ENCODE peak calls at places on chromosomes 11 and 22, in four cellular contexts. One of them, this sample, is unnamed.

GRCh38 chr11:114291381-114291780 is 4.8 kb upstream of the NNMT start:
- DNase-seq in SK-N-SH: no peak
- DNase-seq in AG04450: peak; percentile 49
- DNase-seq in foreskin fibroblast: no peak
- DNase-seq in this sample: no peak

GRCh38 chr11:71251761-71252433 is 480 bp downstream of the SHANK2 start:
- DNase-seq in foreskin fibroblast: peak; percentile 30
- DNase-seq in AG04450: no peak
- DNase-seq in SK-N-SH: peak; percentile 92
- DNase-seq in this sample: no peak

GRCh38 chr11:72575533-72576170 is 98.6 kb downstream of the PDE2A start:
- DNase-seq in foreskin fibroblast: no peak
- DNase-seq in AG04450: no peak
- DNase-seq in SK-N-SH: no peak
- DNase-seq in this sample: peak; percentile 57

GRCh38 chr22:30969532-30970355 is 679 bp downstream of the TUG1 start:
- DNase-seq in AG04450: no peak
- DNase-seq in foreskin fibroblast: peak; percentile 61
- DNase-seq in SK-N-SH: no peak
- DNase-seq in this sample: no peak

GRCh38 chr22:23225724-23226496 is 45.6 kb downstream of the BCR start:
- DNase-seq in SK-N-SH: no peak
- DNase-seq in AG04450: no peak
- DNase-seq in foreskin fibroblast: peak; percentile 50
- DNase-seq in this sample: no peak

GRCh38 chr11:46615756-46616155 is 1.3 kb downstream of the HARBI1 start:
- DNase-seq in AG04450: no peak
- DNase-seq in SK-N-SH: no peak
- DNase-seq in foreskin fibroblast: peak; percentile 57
- DNase-seq in this sample: no peak

GRCh38 chr11:18282626-18283025 is 16.6 kb downstream of the SAA1 start:
- DNase-seq in foreskin fibroblast: no peak
- DNase-seq in AG04450: no peak
- DNase-seq in SK-N-SH: no peak
- DNase-seq in this sample: no peak

GRCh38 chr11:2459016-2459725 is 14.4 kb downstream of the KCNQ1 start:
- DNase-seq in SK-N-SH: peak; percentile 26
- DNase-seq in AG04450: no peak
- DNase-seq in foreskin fibroblast: no peak
- DNase-seq in this sample: peak; percentile 60

GRCh38 chr22:26906464-26906863 is 249.1 kb downstream of the MIAT start:
- DNase-seq in SK-N-SH: no peak
- DNase-seq in foreskin fibroblast: no peak
- DNase-seq in AG04450: no peak
- DNase-seq in this sample: no peak

GRCh38 chr11:86641537-86642270 is 30.7 kb downstream of the ME3 start:
- DNase-seq in foreskin fibroblast: no peak
- DNase-seq in SK-N-SH: no peak
- DNase-seq in AG04450: no peak
- DNase-seq in this sample: no peak

GRCh38 chr11:99739464-99740089 is 718.8 kb downstream of the CNTN5 start:
- DNase-seq in foreskin fibroblast: no peak
- DNase-seq in AG04450: peak; percentile 3
- DNase-seq in SK-N-SH: peak; percentile 51
- DNase-seq in this sample: no peak

GRCh38 chr11:518463-519202 is 11.6 kb upstream of the RNH1 start:
- DNase-seq in AG04450: peak; percentile 60
- DNase-seq in SK-N-SH: peak; percentile 97
- DNase-seq in foreskin fibroblast: peak; percentile 99
- DNase-seq in this sample: peak; percentile 96

GRCh38 chr11:69636512-69636866 is 4.5 kb upstream of the CCND1 start:
- DNase-seq in AG04450: peak; percentile 86
- DNase-seq in SK-N-SH: no peak
- DNase-seq in foreskin fibroblast: peak; percentile 96
- DNase-seq in this sample: peak; percentile 80

GRCh38 chr11:26297179-26297970 is 34.6 kb upstream of the ANO3 start:
- DNase-seq in AG04450: peak; percentile 39
- DNase-seq in SK-N-SH: peak; percentile 49
- DNase-seq in foreskin fibroblast: peak; percentile 80
- DNase-seq in this sample: no peak

GRCh38 chr11:66835762-66836405 is 7.4 kb upstream of the RCE1 start:
- DNase-seq in AG04450: no peak
- DNase-seq in SK-N-SH: no peak
- DNase-seq in foreskin fibroblast: peak; percentile 77
- DNase-seq in this sample: no peak

GRCh38 chr11:73388241-73389133 is 12.3 kb downstream of the RELT start:
- DNase-seq in AG04450: no peak
- DNase-seq in foreskin fibroblast: peak; percentile 83
- DNase-seq in SK-N-SH: no peak
- DNase-seq in this sample: no peak

GRCh38 chr11:47797633-47798032 is 30.5 kb upstream of the FNBP4 start:
- DNase-seq in foreskin fibroblast: peak; percentile 47
- DNase-seq in SK-N-SH: no peak
- DNase-seq in AG04450: peak; percentile 24
- DNase-seq in this sample: no peak

GRCh38 chr11:109794501-109794900 is 298.7 kb upstream of the ZC3H12C start:
- DNase-seq in SK-N-SH: no peak
- DNase-seq in foreskin fibroblast: no peak
- DNase-seq in AG04450: no peak
- DNase-seq in this sample: no peak

GRCh38 chr11:11635456-11635855 is 13.7 kb upstream of the GALNT18 start:
- DNase-seq in AG04450: no peak
- DNase-seq in SK-N-SH: no peak
- DNase-seq in foreskin fibroblast: peak; percentile 18
- DNase-seq in this sample: no peak

GRCh38 chr11:104609297-104609696 is 289.0 kb downstream of the CASP12 start:
- DNase-seq in AG04450: peak; percentile 38
- DNase-seq in foreskin fibroblast: peak; percentile 81
- DNase-seq in SK-N-SH: peak; percentile 53
- DNase-seq in this sample: no peak

GRCh38 chr11:26331911-26332571 is at the start of gene ANO3:
- DNase-seq in SK-N-SH: peak; percentile 88
- DNase-seq in foreskin fibroblast: peak; percentile 93
- DNase-seq in AG04450: peak; percentile 50
- DNase-seq in this sample: no peak

GRCh38 chr11:62149986-62150886 is 26.4 kb downstream of the INCENP start:
- DNase-seq in foreskin fibroblast: no peak
- DNase-seq in SK-N-SH: no peak
- DNase-seq in AG04450: no peak
- DNase-seq in this sample: peak; percentile 36

GRCh38 chr22:38034278-38034882 is 22.8 kb upstream of the PICK1 start:
- DNase-seq in SK-N-SH: peak; percentile 42
- DNase-seq in foreskin fibroblast: peak; percentile 96
- DNase-seq in AG04450: peak; percentile 81
- DNase-seq in this sample: no peak

GRCh38 chr22:20154602-20155183 is 3.8 kb upstream of the CCDC188 start:
- DNase-seq in AG04450: no peak
- DNase-seq in foreskin fibroblast: no peak
- DNase-seq in SK-N-SH: peak; percentile 87
- DNase-seq in this sample: no peak

GRCh38 chr11:115787302-115787701 is 283.1 kb upstream of the CADM1 start:
- DNase-seq in SK-N-SH: no peak
- DNase-seq in foreskin fibroblast: no peak
- DNase-seq in AG04450: no peak
- DNase-seq in this sample: no peak

GRCh38 chr22:37940698-37941376 is 12.6 kb downstream of the C22orf23 start:
- DNase-seq in AG04450: no peak
- DNase-seq in foreskin fibroblast: peak; percentile 15
- DNase-seq in SK-N-SH: no peak
- DNase-seq in this sample: no peak

GRCh38 chr11:60700689-60701508 is 1.5 kb downstream of the MS4A8 start:
- DNase-seq in AG04450: no peak
- DNase-seq in foreskin fibroblast: no peak
- DNase-seq in SK-N-SH: peak; percentile 27
- DNase-seq in this sample: no peak

GRCh38 chr22:49229483-49230193 is 598.0 kb downstream of the BRD1 start:
- DNase-seq in foreskin fibroblast: no peak
- DNase-seq in AG04450: no peak
- DNase-seq in SK-N-SH: no peak
- DNase-seq in this sample: peak; percentile 29

GRCh38 chr11:129973809-129974208 is 28.8 kb downstream of the PRDM10 start:
- DNase-seq in foreskin fibroblast: no peak
- DNase-seq in SK-N-SH: no peak
- DNase-seq in AG04450: no peak
- DNase-seq in this sample: no peak

GRCh38 chr11:118152552-118153471 is at the start of gene SCN4B:
- DNase-seq in AG04450: peak; percentile 6
- DNase-seq in foreskin fibroblast: peak; percentile 71
- DNase-seq in SK-N-SH: peak; percentile 94
- DNase-seq in this sample: no peak

GRCh38 chr22:37416806-37417205 is 10.5 kb downstream of the ELFN2 start:
- DNase-seq in AG04450: no peak
- DNase-seq in foreskin fibroblast: peak; percentile 21
- DNase-seq in SK-N-SH: peak; percentile 66
- DNase-seq in this sample: no peak

GRCh38 chr11:74978041-74978440 is 10.7 kb upstream of the NEU3 start:
- DNase-seq in SK-N-SH: no peak
- DNase-seq in foreskin fibroblast: no peak
- DNase-seq in AG04450: no peak
- DNase-seq in this sample: no peak

GRCh38 chr22:36879775-36880174 is 19.0 kb downstream of the NCF4 start:
- DNase-seq in foreskin fibroblast: no peak
- DNase-seq in AG04450: no peak
- DNase-seq in SK-N-SH: no peak
- DNase-seq in this sample: no peak

GRCh38 chr22:40396882-40397281 is 26.5 kb downstream of the SGSM3 start:
- DNase-seq in foreskin fibroblast: peak; percentile 52
- DNase-seq in AG04450: peak; percentile 59
- DNase-seq in SK-N-SH: peak; percentile 75
- DNase-seq in this sample: no peak

GRCh38 chr11:128289048-128289447 is 298.3 kb downstream of the ETS1 start:
- DNase-seq in AG04450: no peak
- DNase-seq in SK-N-SH: no peak
- DNase-seq in foreskin fibroblast: no peak
- DNase-seq in this sample: no peak